ENCODE peak calls at places on chromosomes 16 and 17, in seven cellular contexts. B is HAP-1; R is CD8-positive, alpha-beta T cell; P is mucosa of descending colon; C is right cardiac atrium; K is heart right ventricle; X is CD8-positive, alpha-beta memory T cell. G is an unnamed sample. For H3K4me1, the result is how much of the 10 kb centered on the place peaks cover.

GRCh38 chr17:34235389-34236028 is 19.6 kb upstream of the CCL2 start:
- DNase-seq in C (peak), P (no peak), K (peak), R (no peak), X (no peak), B (no peak), G (peak)

GRCh38 chr17:63356275-63356905 is 89.7 kb downstream of the CYB561 start:
- DNase-seq in C (peak), P (no peak), X (no peak), B (no peak), R (no peak), K (no peak), G (no peak)

GRCh38 chr17:70076189-70076588 is 1.2 kb downstream of the KCNJ16 start:
- DNase-seq in K (no peak), B (no peak), R (no peak), P (no peak), C (no peak), X (no peak), G (no peak)

GRCh38 chr17:63645775-63646491 is 23.7 kb downstream of the MAP3K3 start:
- DNase-seq in P (no peak), C (no peak), R (no peak), B (no peak), X (no peak), K (no peak), G (no peak)

GRCh38 chr17:79746955-79747507 is 16.3 kb downstream of the ENPP7 start:
- DNase-seq in C (no peak), K (no peak), P (no peak), X (no peak), R (no peak), B (no peak), G (no peak)

GRCh38 chr16:77786448-77786847 is 1.9 kb upstream of the VAT1L start:
- DNase-seq in B (no peak), P (no peak), K (no peak), R (no peak), C (no peak), X (no peak), G (no peak)

GRCh38 chr17:47470836-47471235 is 60.1 kb upstream of the NPEPPS start:
- DNase-seq in P (no peak), B (no peak), X (no peak), C (no peak), R (no peak), K (no peak), G (no peak)

GRCh38 chr17:13756763-13757162 is 155.0 kb upstream of the HS3ST3A1 start:
- DNase-seq in C (no peak), P (no peak), X (no peak), B (no peak), R (no peak), K (no peak), G (no peak)

GRCh38 chr17:39772987-39773664 is 35.4 kb downstream of the GRB7 start:
- DNase-seq in C (no peak), K (no peak), R (no peak), P (no peak), B (no peak), X (no peak), G (no peak)

GRCh38 chr17:67528751-67529436 is 151.8 kb downstream of the PITPNC1 start:
- DNase-seq in B (peak), R (no peak), C (peak), P (peak), K (peak), X (no peak), G (peak)

GRCh38 chr17:34663714-34664113 is 84.3 kb downstream of the TMEM132E start:
- DNase-seq in X (no peak), P (no peak), B (no peak), K (no peak), C (no peak), R (no peak), G (no peak)

GRCh38 chr16:75457485-75458021 is 6.9 kb downstream of the TMEM170A start:
- DNase-seq in B (no peak), X (no peak), K (no peak), P (no peak), R (no peak), C (no peak), G (no peak)

GRCh38 chr16:82055728-82056549 is 20.9 kb downstream of the HSD17B2 start:
- DNase-seq in C (no peak), R (no peak), B (no peak), X (no peak), K (no peak), P (no peak), G (no peak)

GRCh38 chr17:67095803-67096202 is 51.4 kb downstream of the CACNG1 start:
- DNase-seq in X (no peak), B (no peak), R (no peak), C (no peak), K (no peak), P (no peak), G (no peak)

GRCh38 chr17:81002013-81002384 is 10.4 kb downstream of the CHMP6 start:
- DNase-seq in C (no peak), R (no peak), B (no peak), K (no peak), X (no peak), P (peak), G (no peak)

GRCh38 chr17:72465191-72466024 is 344.6 kb downstream of the SOX9 start:
- DNase-seq in P (peak), R (no peak), K (no peak), C (no peak), B (no peak), X (no peak), G (peak)

GRCh38 chr16:66568355-66568754 is 2.1 kb downstream of the CMTM1 start:
- DNase-seq in K (no peak), C (no peak), X (no peak), B (no peak), P (no peak), R (no peak), G (no peak)

GRCh38 chr16:78773316-78773715 is 673.9 kb downstream of the WWOX start:
- DNase-seq in B (no peak), K (no peak), C (no peak), R (no peak), P (no peak), X (no peak), G (no peak)

GRCh38 chr16:89404561-89404960 is 85.8 kb downstream of the ANKRD11 start:
- DNase-seq in C (no peak), K (no peak), B (no peak), X (no peak), R (no peak), P (peak), G (no peak)

GRCh38 chr17:14138649-14139048 is 69.3 kb downstream of the COX10 start:
- DNase-seq in P (no peak), K (no peak), R (no peak), X (no peak), B (peak), C (no peak), G (no peak)

GRCh38 chr16:15810411-15810810 is 46.4 kb downstream of the MYH11 start:
- DNase-seq in R (no peak), X (no peak), C (no peak), K (no peak), B (no peak), P (no peak), G (no peak)

GRCh38 chr17:77834170-77835115 is 124.1 kb upstream of the TNRC6C start:
- DNase-seq in K (peak), R (peak), B (peak), P (no peak), C (peak), X (peak), G (peak)

GRCh38 chr16:21563676-21564075 is 35.7 kb upstream of the METTL9 start:
- DNase-seq in R (no peak), K (no peak), C (no peak), P (no peak), X (no peak), B (no peak), G (no peak)

GRCh38 chr17:40319651-40320550 is 10.9 kb downstream of the RARA start:
- DNase-seq in R (peak), K (peak), P (peak), X (peak), C (peak), B (no peak), G (peak)

GRCh38 chr16:52070341-52071057 is 476.4 kb downstream of the TOX3 start:
- DNase-seq in C (no peak), B (no peak), X (no peak), R (no peak), K (no peak), P (no peak), G (no peak)

GRCh38 chr17:63419949-63420867 is 25.9 kb downstream of the CYB561 start:
- DNase-seq in P (no peak), R (peak), K (no peak), B (no peak), C (no peak), X (no peak), G (no peak)

GRCh38 chr17:77741109-77741508 is 217.4 kb upstream of the TNRC6C start:
- DNase-seq in R (peak), K (no peak), X (peak), C (no peak), P (peak), B (peak), G (no peak)

GRCh38 chr16:27308792-27309191 is 5.0 kb upstream of the IL4R start:
- DNase-seq in X (no peak), K (no peak), P (no peak), R (no peak), B (no peak), C (no peak), G (no peak)

GRCh38 chr17:7932483-7932891 is 481 bp downstream of the CNTROB start:
- DNase-seq in K (no peak), C (peak), B (peak), X (peak), R (no peak), P (peak), G (peak)

GRCh38 chr16:74190292-74190691 is 106.3 kb upstream of the PSMD7 start:
- DNase-seq in P (no peak), K (no peak), R (no peak), X (no peak), C (no peak), B (no peak), G (no peak)

GRCh38 chr17:28381141-28381825 is 9.8 kb downstream of the SARM1 start:
- DNase-seq in R (no peak), C (no peak), B (no peak), K (no peak), P (peak), X (no peak), G (no peak)

GRCh38 chr16:87002717-87003413 is 314.3 kb downstream of the C16orf95 start:
- DNase-seq in K (no peak), B (no peak), P (no peak), R (no peak), X (no peak), C (no peak), G (peak)

GRCh38 chr17:79926308-79927135 is 87.3 kb upstream of the CBX4 start:
- DNase-seq in P (no peak), C (no peak), B (no peak), R (no peak), X (no peak), K (no peak), G (no peak)

GRCh38 chr16:49850558-49851467 is 5.1 kb downstream of the ZNF423 start:
- DNase-seq in P (no peak), C (no peak), B (no peak), X (no peak), K (no peak), R (no peak), G (no peak)

GRCh38 chr17:68512967-68513474 is 791 bp downstream of the PRKAR1A start:
- DNase-seq in B (peak), X (no peak), P (no peak), K (no peak), C (peak), R (no peak), G (peak)

GRCh38 chr17:50949128-50950001 is 83.2 kb upstream of the TOB1 start:
- DNase-seq in X (no peak), P (peak), K (no peak), R (peak), B (no peak), C (no peak), G (no peak)
- H3K4me1 ChIP-seq in X (under half), P (half or more), K (half or more), R (under half), B (under half), C (under half), G (half or more)

DNA sequence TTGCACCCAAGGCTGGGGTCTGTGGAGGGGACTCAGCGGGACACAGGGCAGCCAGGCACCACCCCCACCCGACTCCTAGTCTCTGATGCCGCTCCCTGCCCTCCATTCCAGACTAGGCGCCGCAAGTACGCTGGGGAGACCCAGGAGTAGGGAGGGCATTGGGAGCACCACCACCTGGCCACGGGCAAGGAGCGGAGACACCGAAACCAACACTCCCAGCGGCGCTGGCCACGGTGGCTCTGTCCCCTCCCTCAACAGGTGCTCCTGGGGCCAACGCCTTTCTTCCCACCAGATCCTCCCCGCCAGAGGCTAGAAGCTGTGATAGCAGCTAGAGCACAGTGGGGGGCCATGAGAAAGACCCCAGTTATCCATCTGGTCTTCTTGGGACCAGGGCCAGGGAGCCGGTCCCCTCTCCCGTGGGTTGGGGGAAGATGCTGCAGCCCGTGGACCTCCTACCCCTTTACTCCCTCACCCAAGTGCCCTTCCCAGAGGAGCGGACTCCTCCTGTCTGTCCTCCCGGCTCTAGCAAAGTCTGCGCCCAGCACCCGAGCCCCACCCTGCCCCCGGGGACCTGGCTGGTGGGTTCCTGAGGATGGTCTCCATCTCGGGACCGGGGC is 453 bp upstream of the SYNGR3 start:
- DNase-seq in X (no peak), B (peak), R (no peak), P (no peak), K (peak), C (no peak), G (no peak)
- H3K4me3 ChIP-seq in X (no peak), B (peak), R (no peak), P (no peak), K (no peak), C (peak), G (no peak)

GRCh38 chr16:11440657-11441012 is 95.4 kb downstream of the RMI2 start:
- DNase-seq in P (no peak), B (no peak), R (no peak), C (no peak), X (no peak), K (no peak), G (no peak)
- H3K4me1 ChIP-seq in P (under half), B (under half), R (under half), C (under half), X (under half), K (under half), G (under half)

DNA sequence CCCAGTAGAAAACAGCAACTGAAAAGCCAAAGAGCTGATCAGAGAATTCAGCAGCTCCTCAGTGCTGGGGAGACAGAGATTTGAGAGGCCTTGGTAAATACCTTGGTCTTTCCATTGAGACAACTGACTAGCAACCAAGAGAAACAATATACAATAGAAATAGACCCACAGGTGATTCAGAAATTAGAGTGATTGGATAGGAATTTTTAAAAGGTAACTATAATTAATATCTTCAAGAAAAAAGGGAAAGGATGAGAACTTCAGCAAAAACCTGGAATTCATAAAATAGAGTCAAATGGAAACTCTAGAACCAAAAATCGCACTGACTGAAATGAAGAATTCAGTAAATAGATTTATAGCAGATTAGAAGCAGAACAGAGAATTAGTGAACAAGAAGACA is 32.5 kb upstream of the ITGAX start:
- DNase-seq in C (no peak), R (no peak), K (no peak), X (no peak), P (no peak), B (no peak), G (no peak)
- H3K4me3 ChIP-seq in C (no peak), R (no peak), K (no peak), X (no peak), P (no peak), B (no peak), G (no peak)

DNA sequence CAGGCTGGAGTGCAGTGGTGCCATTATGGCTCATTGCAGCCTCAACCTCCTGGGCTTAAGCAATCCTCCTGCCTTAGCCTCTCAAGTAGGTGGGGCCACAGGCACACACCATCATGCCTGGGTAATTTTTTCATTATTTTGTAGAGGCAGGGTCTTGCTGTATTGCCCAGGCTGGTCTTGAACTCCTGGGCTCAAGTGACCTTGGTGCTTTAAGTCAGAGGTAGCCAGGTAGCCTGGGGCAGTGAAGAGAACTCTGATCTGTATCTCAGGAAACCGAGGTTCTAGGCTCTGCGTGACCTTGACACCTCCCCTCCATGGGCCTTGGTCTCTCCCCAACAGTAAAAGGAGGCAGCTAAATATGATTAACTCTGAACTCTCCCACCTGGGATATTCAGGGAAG is 3.4 kb downstream of the CTF1 start:
- DNase-seq in C (no peak), P (no peak), X (no peak), B (no peak), K (no peak), R (no peak), G (no peak)
- H3K4me1 ChIP-seq in C (under half), P (under half), X (under half), B (under half), K (half or more), R (under half), G (under half)

DNA sequence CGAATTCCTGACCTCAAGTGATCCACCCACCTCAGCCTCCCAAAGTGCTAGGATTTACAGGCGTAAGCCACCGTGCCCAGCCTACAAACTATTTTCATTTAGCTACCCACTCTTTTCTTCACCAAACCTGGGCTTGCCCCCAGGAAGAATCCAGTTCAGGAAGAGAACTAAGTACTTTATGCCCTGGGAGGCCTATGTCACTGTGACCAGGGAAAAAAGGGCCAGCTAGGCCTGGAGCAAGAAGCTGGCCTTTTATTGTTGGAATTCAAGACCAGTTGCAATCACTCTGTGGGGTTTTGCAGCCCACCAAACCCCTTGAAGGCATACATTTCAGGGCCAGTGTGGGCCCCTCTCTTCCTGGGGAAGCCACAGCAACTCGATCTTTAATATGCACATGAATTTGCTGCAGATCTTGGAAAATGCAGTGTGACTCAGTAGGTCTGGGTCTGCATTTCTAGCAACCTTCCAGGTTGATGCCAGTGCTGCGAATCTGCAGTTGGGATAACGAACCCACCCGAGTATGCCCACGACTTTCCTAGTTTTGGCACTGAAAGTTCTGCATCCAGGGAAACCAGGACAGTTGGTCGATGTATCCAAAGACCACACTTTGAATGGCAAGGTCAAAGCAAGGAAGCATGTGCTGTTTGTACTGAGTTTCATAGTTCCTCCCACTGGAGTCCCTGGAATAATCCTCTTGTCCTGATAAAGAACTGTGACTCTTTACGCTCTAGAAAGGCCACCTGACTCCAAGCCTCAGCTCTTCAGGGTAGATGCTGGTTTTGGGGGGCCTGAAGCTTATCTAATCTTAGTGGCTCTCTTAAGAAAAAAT is 7.2 kb upstream of the MRPS23 start:
- DNase-seq in P (no peak), B (no peak), K (no peak), X (no peak), C (no peak), R (no peak), G (no peak)
- H3K4me3 ChIP-seq in P (no peak), B (no peak), K (no peak), X (no peak), C (no peak), R (no peak), G (no peak)

DNA sequence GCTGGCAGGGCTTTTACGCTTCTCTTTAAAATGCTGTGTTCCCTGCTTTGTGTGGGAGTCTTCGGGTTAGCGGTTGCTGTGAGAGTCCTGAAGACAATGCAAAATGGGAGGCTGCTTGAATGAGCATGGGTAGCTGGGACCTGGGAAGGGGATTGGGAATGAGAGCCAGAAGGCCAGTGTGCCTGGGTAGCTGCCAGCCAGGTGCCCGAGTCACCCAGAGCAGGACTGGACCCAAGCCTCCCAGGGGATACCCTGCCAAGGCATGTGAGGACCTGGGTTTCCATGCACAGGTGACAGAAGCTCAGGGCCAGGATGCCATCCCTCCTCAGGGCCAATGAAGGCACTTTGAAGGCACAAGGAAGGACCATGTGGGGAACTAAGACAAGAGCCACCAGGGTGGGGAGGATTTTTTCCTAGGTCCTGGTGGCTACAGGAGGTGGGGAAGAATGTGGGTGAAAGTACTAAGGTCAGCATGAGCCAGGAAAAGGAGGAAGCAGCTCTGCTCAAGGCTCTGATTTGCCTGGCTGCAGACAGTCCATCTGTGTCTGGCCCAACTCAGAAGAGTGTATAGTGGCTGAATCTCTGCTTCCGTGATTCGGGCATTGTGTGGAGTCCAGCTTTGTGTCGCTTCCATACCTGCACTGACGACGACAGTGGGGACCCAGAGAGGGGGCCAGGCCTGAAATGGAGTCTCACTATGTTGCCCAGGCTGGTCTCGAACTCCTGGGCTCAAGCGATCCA is 20.5 kb downstream of the TMEM94 start:
- DNase-seq in R (no peak), B (no peak), X (no peak), C (no peak), K (no peak), P (no peak), G (no peak)
- H3K4me1 ChIP-seq in R (under half), B (under half), X (under half), C (under half), K (under half), P (under half), G (under half)